ENCODE peak calls at places on chromosomes 3 and 15, in ten cellular contexts. G, L, H, Y, A, Z, O, E, M and S are unnamed samples.

GRCh38 chr15:64343841-64344240 is 12.1 kb downstream of the CSNK1G1 start:
- DNase-seq in H (peak; percentile 29), Z (no peak), G (no peak), A (no peak), E (no peak), O (no peak), M (no peak), L (no peak), Y (peak; percentile 35), S (no peak)

GRCh38 chr3:128587391-128587790 is 63.2 kb downstream of the RPN1 start:
- DNase-seq in O (no peak), Z (no peak), Y (no peak), G (no peak), E (no peak), M (no peak), L (no peak), A (no peak), H (no peak), S (no peak)

GRCh38 chr15:75785771-75786563 is 57.3 kb upstream of the UBE2Q2 start:
- DNase-seq in E (no peak), Y (peak; percentile 1), A (no peak), H (peak; percentile 12), O (no peak), L (no peak), G (no peak), M (peak; percentile 31), Z (no peak), S (no peak)

GRCh38 chr3:169075710-169076109 is 587.8 kb downstream of the MECOM start:
- DNase-seq in Z (no peak), Y (no peak), L (no peak), A (no peak), E (no peak), M (no peak), H (no peak), O (no peak), G (no peak), S (no peak)

GRCh38 chr3:59611649-59612431 is 562.0 kb upstream of the CFAP20DC start:
- DNase-seq in L (no peak), Z (no peak), O (no peak), A (no peak), M (no peak), Y (no peak), G (no peak), H (no peak), E (no peak), S (no peak)

GRCh38 chr3:48599077-48599501 is 4.0 kb upstream of the COL7A1 start:
- DNase-seq in E (no peak), Y (no peak), G (no peak), A (no peak), L (no peak), Z (no peak), M (no peak), H (no peak), O (peak; percentile 2), S (no peak)

GRCh38 chr3:149151843-149152242 is 22.4 kb downstream of the HPS3 start:
- DNase-seq in E (no peak), O (no peak), M (no peak), Z (no peak), H (peak; percentile 59), L (no peak), G (peak; percentile 41), Y (peak; percentile 60), A (no peak), S (no peak)

GRCh38 chr15:68268405-68268804 is 9.1 kb upstream of the FEM1B start:
- DNase-seq in M (no peak), L (no peak), G (no peak), H (no peak), Y (no peak), Z (no peak), O (no peak), A (no peak), E (no peak), S (no peak)

GRCh38 chr3:133124511-133124910 is 86.3 kb downstream of the TMEM108 start:
- DNase-seq in G (peak; percentile 43), E (no peak), L (no peak), Y (no peak), A (no peak), Z (no peak), H (peak; percentile 13), O (peak; percentile 25), M (no peak), S (no peak)

GRCh38 chr3:48738926-48739616 is 22.1 kb upstream of the IP6K2 start:
- DNase-seq in E (no peak), M (no peak), H (no peak), Z (peak; percentile 71), A (no peak), G (no peak), L (no peak), O (peak; percentile 65), Y (no peak), S (no peak)

GRCh38 chr15:82805994-82806406 is at the start of gene FSD2:
- DNase-seq in G (no peak), L (peak; percentile 43), M (no peak), H (no peak), O (peak; percentile 27), Z (peak; percentile 11), A (peak; percentile 67), Y (no peak), E (no peak), S (no peak)

GRCh38 chr3:105173972-105174371 is 192.7 kb upstream of the ALCAM start:
- DNase-seq in Z (no peak), G (no peak), E (no peak), A (no peak), Y (no peak), M (no peak), L (no peak), H (no peak), O (no peak), S (no peak)

GRCh38 chr3:128878556-128879124 is 780 bp upstream of the ACAD9 start:
- DNase-seq in Z (peak; percentile 33), G (peak; percentile 20), H (peak; percentile 60), M (peak; percentile 15), Y (peak; percentile 67), L (no peak), A (no peak), E (no peak), O (no peak), S (no peak)

GRCh38 chr3:127718244-127718915 is 45.6 kb downstream of the ABTB1 start:
- DNase-seq in G (no peak), A (no peak), L (no peak), H (no peak), Y (no peak), Z (no peak), E (no peak), O (no peak), M (no peak), S (no peak)

GRCh38 chr15:63088532-63089245 is 33.0 kb upstream of the LACTB start:
- DNase-seq in M (no peak), Y (no peak), H (no peak), E (no peak), L (no peak), O (no peak), Z (no peak), G (no peak), A (no peak), S (no peak)

GRCh38 chr15:63091679-63092078 is 30.0 kb upstream of the LACTB start:
- DNase-seq in M (no peak), H (no peak), A (no peak), O (no peak), Y (no peak), G (no peak), L (no peak), Z (no peak), E (no peak), S (no peak)

GRCh38 chr15:63086967-63087366 is 34.7 kb upstream of the LACTB start:
- DNase-seq in Z (no peak), A (no peak), M (no peak), L (no peak), G (no peak), H (no peak), O (no peak), Y (no peak), E (no peak), S (no peak)

GRCh38 chr15:63090502-63091286 is 31.0 kb upstream of the LACTB start:
- DNase-seq in A (no peak), Y (no peak), E (no peak), H (no peak), M (no peak), G (no peak), O (no peak), L (no peak), Z (no peak), S (no peak)

GRCh38 chr15:63089260-63090043 is 32.2 kb upstream of the LACTB start:
- DNase-seq in A (peak; percentile 31), M (peak; percentile 82), L (no peak), Z (peak; percentile 38), O (peak; percentile 57), E (peak; percentile 74), H (peak; percentile 93), G (peak; percentile 69), Y (peak; percentile 83), S (no peak)
- H3K4me3 ChIP-seq in A (no peak overlapping the region), M (no peak overlapping the region), L (no peak overlapping the region), Z (no peak overlapping the region), O (no peak overlapping the region), E (no peak overlapping the region), H (no peak overlapping the region), G (no peak overlapping the region), Y (no peak overlapping the region), S (no peak overlapping the region)

GRCh38 chr3:46927718-46928073 is 48.8 kb downstream of the CCDC12 start:
- DNase-seq in O (no peak), Z (no peak), A (no peak), M (no peak), H (no peak), E (no peak), Y (no peak), L (no peak), G (no peak), S (no peak)
- H3K4me3 ChIP-seq in O (no peak overlapping the region), Z (no peak overlapping the region), A (no peak overlapping the region), M (no peak overlapping the region), H (no peak overlapping the region), E (no peak overlapping the region), Y (no peak overlapping the region), L (no peak overlapping the region), G (no peak overlapping the region), S (no peak overlapping the region)

GRCh38 chr15:39171944-39172368 is 408.9 kb upstream of the THBS1 start:
- DNase-seq in O (no peak), A (peak; percentile 40), H (peak; percentile 99), Y (peak; percentile 98), G (peak; percentile 97), M (peak; percentile 85), Z (peak; percentile 41), E (peak; percentile 59), L (peak; percentile 59), S (peak; percentile 79)
- H3K4me3 ChIP-seq in O (no peak overlapping the region), A (no peak overlapping the region), H (no peak overlapping the region), Y (no peak overlapping the region), G (no peak overlapping the region), M (no peak overlapping the region), Z (no peak overlapping the region), E (no peak overlapping the region), L (no peak overlapping the region), S (no peak overlapping the region)

DNA sequence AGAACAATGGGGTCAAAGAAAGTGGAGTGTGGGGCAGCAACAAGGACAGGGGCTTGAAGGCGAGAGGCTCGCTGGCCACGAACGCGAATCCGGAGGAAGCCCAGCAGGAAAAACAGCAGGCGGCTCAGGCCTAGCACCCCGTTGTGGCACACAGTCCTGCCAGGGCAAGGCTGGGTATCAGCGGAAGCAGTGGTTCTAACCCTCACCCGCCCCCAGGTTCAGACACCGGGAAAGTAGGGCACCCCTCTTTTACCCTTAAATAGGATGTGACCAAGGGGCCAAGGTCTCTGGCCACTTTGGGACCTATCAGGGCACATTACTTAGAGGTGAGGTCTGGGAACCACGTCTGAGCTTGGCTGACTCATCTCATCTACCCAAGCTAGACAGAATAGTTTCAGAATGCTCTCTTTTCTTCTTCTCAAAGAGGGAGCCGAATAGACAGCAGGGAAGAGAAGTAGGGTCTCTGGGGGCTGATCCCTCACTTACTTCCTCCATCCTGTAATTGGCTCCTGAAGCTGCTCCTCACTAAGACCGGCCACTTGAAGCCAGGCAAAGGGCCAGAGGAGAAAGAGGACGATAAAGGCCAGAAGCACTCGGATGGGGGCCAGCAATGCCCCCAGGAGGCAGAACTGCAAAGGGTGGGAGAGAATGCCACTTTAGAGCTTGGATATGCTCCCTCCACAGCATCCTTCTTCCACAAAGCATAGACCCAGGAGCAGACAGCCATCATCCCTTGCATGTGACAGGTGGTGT is 1.7 kb downstream of the LPCAT4 start:
- DNase-seq in O (peak; percentile 45), Z (no peak), L (no peak), Y (no peak), E (no peak), G (no peak), H (no peak), M (no peak), A (no peak), S (no peak)
- H3K4me3 ChIP-seq in O (peak overlapping the region; percentile 99), Z (no peak overlapping the region), L (no peak overlapping the region), Y (peak overlapping the region; percentile 83), E (no peak overlapping the region), G (peak overlapping the region; percentile 94), H (peak overlapping the region; percentile 85), M (no peak overlapping the region), A (peak overlapping the region; percentile 98), S (no peak overlapping the region)